ENCODE peak calls at places on chromosomes 3 and 15, in six cellular contexts. J, G, P, B, S and Z are unnamed samples.

GRCh38 chr15:78673476-78673875 is 32.5 kb upstream of the CHRNB4 start:
- DNase-seq in B (no peak), S (no peak), P (no peak), G (no peak), J (no peak), Z (no peak)

GRCh38 chr3:194272221-194272620 is 78.9 kb downstream of the CPN2 start:
- DNase-seq in S (no peak), P (no peak), G (no peak), J (no peak), B (no peak), Z (no peak)

GRCh38 chr3:118057086-118057485 is 977.6 kb downstream of the IGSF11 start:
- DNase-seq in J (no peak), G (no peak), S (no peak), P (no peak), B (no peak), Z (no peak)

GRCh38 chr3:16844771-16845170 is 40.0 kb upstream of the PLCL2 start:
- DNase-seq in S (no peak), J (no peak), B (no peak), P (no peak), G (no peak), Z (no peak)

GRCh38 chr15:45790325-45790943 is 155.6 kb downstream of the SQOR start:
- DNase-seq in S (no peak), B (no peak), P (no peak), G (peak), J (peak), Z (no peak)

GRCh38 chr15:48603123-48603500 is 42.4 kb downstream of the FBN1 start:
- DNase-seq in S (no peak), J (no peak), P (no peak), B (no peak), G (no peak), Z (no peak)

GRCh38 chr3:126677862-126678549 is 23.1 kb upstream of the TXNRD3 start:
- DNase-seq in P (no peak), G (no peak), B (no peak), J (no peak), S (no peak), Z (no peak)

GRCh38 chr3:24494616-24495333 is at the start of gene THRB:
- DNase-seq in P (peak), J (peak), S (peak), B (peak), G (peak), Z (no peak)

GRCh38 chr15:80177151-80177550 is 24.4 kb downstream of the FAH start:
- DNase-seq in S (no peak), J (no peak), G (no peak), P (no peak), B (no peak), Z (no peak)

GRCh38 chr3:147651107-147651506 is 241.9 kb downstream of the ZIC1 start:
- DNase-seq in B (no peak), P (no peak), S (no peak), G (no peak), J (no peak), Z (no peak)

GRCh38 chr15:49296258-49296657 is 126.2 kb downstream of the GALK2 start:
- DNase-seq in B (no peak), G (no peak), P (no peak), J (no peak), S (no peak), Z (no peak)

GRCh38 chr3:14562441-14562840 is 22.3 kb upstream of the GRIP2 start:
- DNase-seq in S (no peak), B (no peak), P (no peak), J (no peak), G (no peak), Z (no peak)

GRCh38 chr3:74267583-74268184 is 346.8 kb downstream of the CNTN3 start:
- DNase-seq in G (no peak), J (peak), B (no peak), S (no peak), P (no peak), Z (no peak)

GRCh38 chr3:48993834-48994233 is 3.8 kb downstream of the P4HTM start:
- DNase-seq in P (no peak), B (no peak), G (no peak), S (no peak), J (no peak), Z (no peak)

GRCh38 chr3:71031151-71031550 is 552.4 kb downstream of the FOXP1 start:
- DNase-seq in P (no peak), G (no peak), J (no peak), S (peak), B (no peak), Z (no peak)

GRCh38 chr3:72887723-72888545 is at the start of gene GXYLT2:
- DNase-seq in J (peak), P (peak), G (peak), B (peak), S (no peak), Z (no peak)